ENCODE peak calls at places on chromosomes 1 and 21, in seven cellular contexts. F is GM12878, D is IMR-90, O is PC-3, L is fibroblast of lung, V is neural progenitor cell, C is endothelial cell of umbilical vein. I is an unnamed sample. For H3K4me1, the result is how much of the 10 kb centered on the place peaks cover.

GRCh38 chr21:45836694-45837670 is 144.6 kb upstream of the COL6A1 start:
- DNase-seq in F (no peak), D (no peak), O (peak), L (no peak), V (peak), C (no peak), I (no peak)

GRCh38 chr1:32877211-32878110 is 6.7 kb upstream of the FNDC5 start:
- DNase-seq in F (no peak), D (no peak), O (no peak), L (no peak), V (no peak), C (no peak), I (no peak)

GRCh38 chr1:236451796-236452373 is 57.8 kb downstream of the EDARADD start:
- DNase-seq in F (no peak), D (no peak), O (peak), L (no peak), V (peak), C (peak), I (peak)

GRCh38 chr1:229094476-229095311 is 176.2 kb upstream of the RAB4A start:
- DNase-seq in F (no peak), D (peak), O (peak), L (peak), V (no peak), C (no peak), I (peak)

GRCh38 chr1:245684111-245684510 is 529.3 kb downstream of the KIF26B start:
- DNase-seq in F (no peak), D (no peak), O (no peak), L (no peak), V (no peak), C (no peak), I (no peak)

GRCh38 chr1:229420765-229421164 is 13.1 kb downstream of the ACTA1 start:
- DNase-seq in F (no peak), D (no peak), O (peak), L (no peak), V (no peak), C (no peak), I (no peak)

GRCh38 chr1:12601690-12602632 is 16.0 kb downstream of the DHRS3 start:
- DNase-seq in F (no peak), D (peak), O (peak), L (peak), V (peak), C (peak), I (no peak)

GRCh38 chr1:115454835-115455511 is 116.9 kb upstream of the NGF start:
- DNase-seq in F (no peak), D (peak), O (no peak), L (peak), V (peak), C (no peak), I (peak)

GRCh38 chr1:12468323-12468722 is 149.7 kb downstream of the DHRS3 start:
- DNase-seq in F (no peak), D (no peak), O (no peak), L (no peak), V (no peak), C (no peak), I (no peak)

GRCh38 chr1:21511579-21512522 is 2.6 kb downstream of the ALPL start:
- DNase-seq in F (no peak), D (peak), O (no peak), L (peak), V (no peak), C (no peak), I (peak)

GRCh38 chr1:28193701-28194161 is 17.2 kb upstream of the PTAFR start:
- DNase-seq in F (no peak), D (no peak), O (peak), L (no peak), V (no peak), C (no peak), I (no peak)

GRCh38 chr1:114209971-114210370 is 56.3 kb upstream of the SYT6 start:
- DNase-seq in F (no peak), D (no peak), O (no peak), L (no peak), V (no peak), C (no peak), I (no peak)

GRCh38 chr1:16300436-16300835 is 51.8 kb downstream of the FBXO42 start:
- DNase-seq in F (no peak), D (no peak), O (no peak), L (no peak), V (no peak), C (no peak), I (no peak)

GRCh38 chr1:44707112-44707881 is 23.7 kb downstream of the RNU5D-1 start:
- DNase-seq in F (no peak), D (peak), O (peak), L (peak), V (no peak), C (peak), I (peak)

GRCh38 chr1:100736324-100736723 is 16.8 kb downstream of the VCAM1 start:
- DNase-seq in F (no peak), D (peak), O (no peak), L (peak), V (no peak), C (peak), I (peak)

GRCh38 chr1:91502882-91503184 is 2.2 kb downstream of the CDC7 start:
- DNase-seq in F (no peak), D (peak), O (peak), L (peak), V (peak), C (no peak), I (peak)

DNA sequence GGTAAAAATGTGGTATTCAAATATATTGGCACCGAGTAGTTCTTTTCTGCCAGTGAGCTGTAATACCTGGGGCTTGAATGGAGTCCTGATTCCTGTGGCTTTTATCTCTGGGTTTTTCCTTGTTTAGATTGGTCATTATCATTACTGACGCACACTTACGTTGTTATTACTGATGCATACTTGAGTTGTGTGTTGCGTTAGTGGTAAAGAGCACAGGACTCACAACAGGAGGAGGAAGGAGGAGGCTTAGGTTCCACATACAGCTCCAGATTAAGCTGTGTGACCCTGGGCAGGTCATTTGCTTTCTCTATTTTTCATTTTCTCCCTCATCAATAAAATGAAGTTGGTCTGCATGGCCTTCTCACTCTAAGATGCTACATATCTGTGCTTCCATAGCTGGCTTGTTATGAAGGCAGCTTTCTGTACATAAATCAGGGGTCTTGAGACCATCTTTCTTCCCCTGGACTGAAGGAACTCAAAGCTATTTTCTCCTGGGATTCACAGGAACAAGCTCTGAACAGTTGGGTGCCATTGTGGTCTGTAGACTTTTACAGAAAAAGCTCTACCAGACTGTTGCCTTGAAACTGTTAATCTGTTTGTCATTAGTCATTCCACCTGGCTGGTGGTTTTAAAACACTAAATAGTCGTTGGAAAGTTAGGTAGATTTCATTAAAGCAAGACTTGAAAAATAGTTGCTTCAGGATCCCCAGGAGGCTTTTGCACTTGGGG is 5.6 kb downstream of the ARID1A start:
- DNase-seq in F (no peak), D (peak), O (peak), L (peak), V (peak), C (no peak), I (no peak)
- H3K4me1 ChIP-seq in F (under half), D (under half), O (half or more), L (under half), V (half or more), C (half or more), I (half or more)

GRCh38 chr1:26790551-26790953 is 2.8 kb downstream of the PIGV start:
- DNase-seq in F (no peak), D (no peak), O (no peak), L (no peak), V (no peak), C (no peak), I (no peak)
- H3K9ac ChIP-seq in F (peak), D (no peak), O (no peak), L (no peak), V (peak), C (no peak), I (no peak)

DNA sequence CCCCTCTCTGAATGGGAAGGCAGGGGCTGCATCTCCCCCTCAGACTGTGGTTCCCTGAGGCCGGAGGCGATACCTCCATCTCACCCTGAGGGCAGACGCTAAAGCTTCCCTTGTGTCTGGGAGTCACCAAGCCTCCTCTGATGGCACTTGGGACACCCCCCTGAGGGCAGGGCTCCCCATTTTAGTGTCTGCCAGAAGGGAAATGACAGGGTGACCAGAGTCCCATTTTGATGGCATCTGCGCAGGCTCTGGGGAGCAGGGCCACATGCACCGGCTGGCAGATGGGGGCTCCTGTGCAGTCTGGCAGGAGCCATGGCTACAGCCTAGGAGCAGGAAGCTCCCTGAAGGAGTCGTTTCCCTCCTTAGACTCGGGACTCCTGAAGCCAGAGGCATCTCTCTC is 1.7 kb downstream of the S100A2 start:
- DNase-seq in F (no peak), D (no peak), O (no peak), L (no peak), V (no peak), C (no peak), I (no peak)
- H3K4me1 ChIP-seq in F (under half), D (under half), O (half or more), L (under half), V (under half), C (under half), I (under half)

GRCh38 chr1:172390620-172391491 is 29.6 kb upstream of the C1orf105 start:
- DNase-seq in F (peak), D (no peak), O (no peak), L (no peak), V (peak), C (peak), I (peak)
- H3K9ac ChIP-seq in F (peak), D (no peak), O (no peak), L (no peak), V (no peak), C (no peak), I (peak)